ENCODE peak calls at places on chromosomes 16 and 17, in nine cellular contexts. One of them, this sample, is unnamed.

GRCh38 chr16:29877266-29877961 is 14.4 kb upstream of the CDIPT start:
- DNase-seq in endodermal cell: peak; percentile 100
- DNase-seq in activated CD4-positive, alpha-beta T cell treated with anti-CD3 and anti-CD28 coated beads for 24 hours: no peak
- DNase-seq in aorta: no peak
- DNase-seq in A172: peak; percentile 55
- DNase-seq in GF-D8: no peak
- DNase-seq in NCI-H2107: no peak
- DNase-seq in iPS DF 6.9: peak; percentile 100
- DNase-seq in uterus: no peak
- DNase-seq in this sample: no peak

GRCh38 chr17:67671492-67671891 is 46.2 kb upstream of the NOL11 start:
- DNase-seq in endodermal cell: no peak
- DNase-seq in activated CD4-positive, alpha-beta T cell treated with anti-CD3 and anti-CD28 coated beads for 24 hours: no peak
- DNase-seq in aorta: no peak
- DNase-seq in A172: no peak
- DNase-seq in GF-D8: no peak
- DNase-seq in NCI-H2107: no peak
- DNase-seq in iPS DF 6.9: no peak
- DNase-seq in uterus: no peak
- DNase-seq in this sample: no peak

GRCh38 chr16:970379-970765 is 412 bp downstream of the LMF1 start:
- DNase-seq in endodermal cell: no peak
- DNase-seq in activated CD4-positive, alpha-beta T cell treated with anti-CD3 and anti-CD28 coated beads for 24 hours: no peak
- DNase-seq in aorta: no peak
- DNase-seq in A172: no peak
- DNase-seq in GF-D8: no peak
- DNase-seq in NCI-H2107: no peak
- DNase-seq in iPS DF 6.9: no peak
- DNase-seq in uterus: no peak
- DNase-seq in this sample: no peak

GRCh38 chr16:4277987-4278513 is 5.2 kb upstream of the TFAP4 start:
- DNase-seq in endodermal cell: no peak
- DNase-seq in activated CD4-positive, alpha-beta T cell treated with anti-CD3 and anti-CD28 coated beads for 24 hours: no peak
- DNase-seq in aorta: no peak
- DNase-seq in A172: no peak
- DNase-seq in GF-D8: no peak
- DNase-seq in NCI-H2107: no peak
- DNase-seq in iPS DF 6.9: no peak
- DNase-seq in uterus: no peak
- DNase-seq in this sample: no peak

GRCh38 chr17:18140648-18141047 is 32.1 kb downstream of the MYO15A start:
- DNase-seq in endodermal cell: no peak
- DNase-seq in activated CD4-positive, alpha-beta T cell treated with anti-CD3 and anti-CD28 coated beads for 24 hours: no peak
- DNase-seq in aorta: no peak
- DNase-seq in A172: no peak
- DNase-seq in GF-D8: no peak
- DNase-seq in NCI-H2107: no peak
- DNase-seq in iPS DF 6.9: no peak
- DNase-seq in uterus: no peak
- DNase-seq in this sample: no peak

GRCh38 chr17:74437702-74438101 is 5.8 kb downstream of the GPRC5C start:
- DNase-seq in endodermal cell: peak; percentile 79
- DNase-seq in activated CD4-positive, alpha-beta T cell treated with anti-CD3 and anti-CD28 coated beads for 24 hours: no peak
- DNase-seq in aorta: no peak
- DNase-seq in A172: no peak
- DNase-seq in GF-D8: no peak
- DNase-seq in NCI-H2107: no peak
- DNase-seq in iPS DF 6.9: no peak
- DNase-seq in uterus: no peak
- DNase-seq in this sample: no peak

GRCh38 chr16:82045471-82046178 is 10.6 kb downstream of the HSD17B2 start:
- DNase-seq in endodermal cell: no peak
- DNase-seq in activated CD4-positive, alpha-beta T cell treated with anti-CD3 and anti-CD28 coated beads for 24 hours: no peak
- DNase-seq in aorta: no peak
- DNase-seq in A172: no peak
- DNase-seq in GF-D8: no peak
- DNase-seq in NCI-H2107: no peak
- DNase-seq in iPS DF 6.9: no peak
- DNase-seq in uterus: no peak
- DNase-seq in this sample: no peak

GRCh38 chr17:69508814-69509213 is 94.3 kb downstream of the MAP2K6 start:
- DNase-seq in endodermal cell: no peak
- DNase-seq in activated CD4-positive, alpha-beta T cell treated with anti-CD3 and anti-CD28 coated beads for 24 hours: no peak
- DNase-seq in aorta: no peak
- DNase-seq in A172: no peak
- DNase-seq in GF-D8: no peak
- DNase-seq in NCI-H2107: no peak
- DNase-seq in iPS DF 6.9: no peak
- DNase-seq in uterus: no peak
- DNase-seq in this sample: no peak

GRCh38 chr17:78278139-78278741 is 46.8 kb downstream of the TMEM235 start:
- DNase-seq in endodermal cell: peak; percentile 95
- DNase-seq in activated CD4-positive, alpha-beta T cell treated with anti-CD3 and anti-CD28 coated beads for 24 hours: no peak
- DNase-seq in aorta: no peak
- DNase-seq in A172: no peak
- DNase-seq in GF-D8: no peak
- DNase-seq in NCI-H2107: no peak
- DNase-seq in iPS DF 6.9: no peak
- DNase-seq in uterus: no peak
- DNase-seq in this sample: no peak

GRCh38 chr17:63332286-63332685 is 113.8 kb downstream of the CYB561 start:
- DNase-seq in endodermal cell: no peak
- DNase-seq in activated CD4-positive, alpha-beta T cell treated with anti-CD3 and anti-CD28 coated beads for 24 hours: no peak
- DNase-seq in aorta: no peak
- DNase-seq in A172: no peak
- DNase-seq in GF-D8: no peak
- DNase-seq in NCI-H2107: no peak
- DNase-seq in iPS DF 6.9: no peak
- DNase-seq in uterus: no peak
- DNase-seq in this sample: no peak

GRCh38 chr17:81491761-81492160 is 20.8 kb downstream of the ACTG1 start:
- DNase-seq in endodermal cell: no peak
- DNase-seq in activated CD4-positive, alpha-beta T cell treated with anti-CD3 and anti-CD28 coated beads for 24 hours: no peak
- DNase-seq in aorta: no peak
- DNase-seq in A172: no peak
- DNase-seq in GF-D8: no peak
- DNase-seq in NCI-H2107: no peak
- DNase-seq in iPS DF 6.9: no peak
- DNase-seq in uterus: no peak
- DNase-seq in this sample: no peak

GRCh38 chr16:30787613-30788378 is 791 bp upstream of the ZNF629 start:
- DNase-seq in endodermal cell: peak; percentile 36
- DNase-seq in activated CD4-positive, alpha-beta T cell treated with anti-CD3 and anti-CD28 coated beads for 24 hours: no peak
- DNase-seq in aorta: no peak
- DNase-seq in A172: no peak
- DNase-seq in GF-D8: no peak
- DNase-seq in NCI-H2107: no peak
- DNase-seq in iPS DF 6.9: no peak
- DNase-seq in uterus: no peak
- DNase-seq in this sample: no peak

GRCh38 chr16:68361485-68361884 is 50.7 kb downstream of the PRMT7 start:
- DNase-seq in endodermal cell: peak; percentile 52
- DNase-seq in activated CD4-positive, alpha-beta T cell treated with anti-CD3 and anti-CD28 coated beads for 24 hours: no peak
- DNase-seq in aorta: no peak
- DNase-seq in A172: no peak
- DNase-seq in GF-D8: no peak
- DNase-seq in NCI-H2107: no peak
- DNase-seq in iPS DF 6.9: no peak
- DNase-seq in uterus: peak; percentile 27
- DNase-seq in this sample: no peak

GRCh38 chr16:30166202-30166902 is 17.1 kb upstream of the CORO1A start:
- DNase-seq in endodermal cell: no peak
- DNase-seq in activated CD4-positive, alpha-beta T cell treated with anti-CD3 and anti-CD28 coated beads for 24 hours: no peak
- DNase-seq in aorta: no peak
- DNase-seq in A172: no peak
- DNase-seq in GF-D8: peak; percentile 94
- DNase-seq in NCI-H2107: no peak
- DNase-seq in iPS DF 6.9: no peak
- DNase-seq in uterus: no peak
- DNase-seq in this sample: no peak

GRCh38 chr16:534089-534635 is 6.7 kb downstream of the CAPN15 start:
- DNase-seq in endodermal cell: no peak
- DNase-seq in activated CD4-positive, alpha-beta T cell treated with anti-CD3 and anti-CD28 coated beads for 24 hours: no peak
- DNase-seq in aorta: no peak
- DNase-seq in A172: peak; percentile 15
- DNase-seq in GF-D8: no peak
- DNase-seq in NCI-H2107: no peak
- DNase-seq in iPS DF 6.9: no peak
- DNase-seq in uterus: no peak
- DNase-seq in this sample: no peak

GRCh38 chr17:19332371-19333131 is 30.0 kb downstream of the B9D1 start:
- DNase-seq in endodermal cell: no peak
- DNase-seq in activated CD4-positive, alpha-beta T cell treated with anti-CD3 and anti-CD28 coated beads for 24 hours: no peak
- DNase-seq in aorta: no peak
- DNase-seq in A172: no peak
- DNase-seq in GF-D8: no peak
- DNase-seq in NCI-H2107: no peak
- DNase-seq in iPS DF 6.9: no peak
- DNase-seq in uterus: no peak
- DNase-seq in this sample: no peak

GRCh38 chr17:74467221-74467951 is 952 bp downstream of the CD300A start:
- DNase-seq in endodermal cell: no peak
- DNase-seq in activated CD4-positive, alpha-beta T cell treated with anti-CD3 and anti-CD28 coated beads for 24 hours: no peak
- DNase-seq in aorta: peak; percentile 65
- DNase-seq in A172: no peak
- DNase-seq in GF-D8: no peak
- DNase-seq in NCI-H2107: no peak
- DNase-seq in iPS DF 6.9: no peak
- DNase-seq in uterus: no peak
- DNase-seq in this sample: no peak

GRCh38 chr17:15395091-15395490 is 53.7 kb upstream of the TEKT3 start:
- DNase-seq in endodermal cell: no peak
- DNase-seq in activated CD4-positive, alpha-beta T cell treated with anti-CD3 and anti-CD28 coated beads for 24 hours: no peak
- DNase-seq in aorta: no peak
- DNase-seq in A172: no peak
- DNase-seq in GF-D8: no peak
- DNase-seq in NCI-H2107: no peak
- DNase-seq in iPS DF 6.9: no peak
- DNase-seq in uterus: no peak
- DNase-seq in this sample: no peak

GRCh38 chr17:50151041-50151936 is 812 bp upstream of the PPP1R9B start:
- DNase-seq in endodermal cell: peak; percentile 99
- DNase-seq in activated CD4-positive, alpha-beta T cell treated with anti-CD3 and anti-CD28 coated beads for 24 hours: peak; percentile 77
- DNase-seq in aorta: peak; percentile 96
- DNase-seq in A172: peak; percentile 85
- DNase-seq in GF-D8: peak; percentile 61
- DNase-seq in NCI-H2107: peak; percentile 72
- DNase-seq in iPS DF 6.9: no peak
- DNase-seq in uterus: peak; percentile 91
- DNase-seq in this sample: no peak

GRCh38 chr16:89798832-89799370 is 17.5 kb downstream of the FANCA start:
- DNase-seq in endodermal cell: no peak
- DNase-seq in activated CD4-positive, alpha-beta T cell treated with anti-CD3 and anti-CD28 coated beads for 24 hours: no peak
- DNase-seq in aorta: no peak
- DNase-seq in A172: no peak
- DNase-seq in GF-D8: no peak
- DNase-seq in NCI-H2107: no peak
- DNase-seq in iPS DF 6.9: no peak
- DNase-seq in uterus: no peak
- DNase-seq in this sample: no peak

GRCh38 chr17:17810374-17811248 is 26.2 kb downstream of the SREBF1 start:
- DNase-seq in endodermal cell: peak; percentile 88
- DNase-seq in activated CD4-positive, alpha-beta T cell treated with anti-CD3 and anti-CD28 coated beads for 24 hours: no peak
- DNase-seq in aorta: no peak
- DNase-seq in A172: no peak
- DNase-seq in GF-D8: no peak
- DNase-seq in NCI-H2107: no peak
- DNase-seq in iPS DF 6.9: no peak
- DNase-seq in uterus: peak; percentile 69
- DNase-seq in this sample: no peak

GRCh38 chr16:88681709-88682451 is 4.4 kb downstream of the SNAI3 start:
- DNase-seq in endodermal cell: no peak
- DNase-seq in activated CD4-positive, alpha-beta T cell treated with anti-CD3 and anti-CD28 coated beads for 24 hours: no peak
- DNase-seq in aorta: peak; percentile 86
- DNase-seq in A172: no peak
- DNase-seq in GF-D8: peak; percentile 80
- DNase-seq in NCI-H2107: no peak
- DNase-seq in iPS DF 6.9: no peak
- DNase-seq in uterus: no peak
- DNase-seq in this sample: no peak

GRCh38 chr17:40355123-40355803 is 9.3 kb downstream of the GJD3 start:
- DNase-seq in endodermal cell: peak; percentile 100
- DNase-seq in activated CD4-positive, alpha-beta T cell treated with anti-CD3 and anti-CD28 coated beads for 24 hours: peak; percentile 78
- DNase-seq in aorta: peak; percentile 81
- DNase-seq in A172: peak; percentile 44
- DNase-seq in GF-D8: peak; percentile 10
- DNase-seq in NCI-H2107: no peak
- DNase-seq in iPS DF 6.9: no peak
- DNase-seq in uterus: peak; percentile 86
- DNase-seq in this sample: no peak

GRCh38 chr17:8125947-8126305 is 2.0 kb upstream of the HES7 start:
- DNase-seq in endodermal cell: peak; percentile 88
- DNase-seq in activated CD4-positive, alpha-beta T cell treated with anti-CD3 and anti-CD28 coated beads for 24 hours: no peak
- DNase-seq in aorta: no peak
- DNase-seq in A172: peak; percentile 18
- DNase-seq in GF-D8: no peak
- DNase-seq in NCI-H2107: no peak
- DNase-seq in iPS DF 6.9: no peak
- DNase-seq in uterus: no peak
- DNase-seq in this sample: no peak

GRCh38 chr16:31253642-31254045 is 6.1 kb upstream of the ITGAM start:
- DNase-seq in endodermal cell: no peak
- DNase-seq in activated CD4-positive, alpha-beta T cell treated with anti-CD3 and anti-CD28 coated beads for 24 hours: no peak
- DNase-seq in aorta: peak; percentile 64
- DNase-seq in A172: peak; percentile 28
- DNase-seq in GF-D8: peak; percentile 94
- DNase-seq in NCI-H2107: no peak
- DNase-seq in iPS DF 6.9: no peak
- DNase-seq in uterus: no peak
- DNase-seq in this sample: no peak

GRCh38 chr16:66511615-66512500 is 38.1 kb downstream of the TK2 start:
- DNase-seq in endodermal cell: peak; percentile 85
- DNase-seq in activated CD4-positive, alpha-beta T cell treated with anti-CD3 and anti-CD28 coated beads for 24 hours: no peak
- DNase-seq in aorta: no peak
- DNase-seq in A172: peak; percentile 83
- DNase-seq in GF-D8: no peak
- DNase-seq in NCI-H2107: no peak
- DNase-seq in iPS DF 6.9: no peak
- DNase-seq in uterus: no peak
- DNase-seq in this sample: no peak

GRCh38 chr16:7921360-7921759 is 588.7 kb downstream of the RBFOX1 start:
- DNase-seq in endodermal cell: peak; percentile 43
- DNase-seq in activated CD4-positive, alpha-beta T cell treated with anti-CD3 and anti-CD28 coated beads for 24 hours: no peak
- DNase-seq in aorta: no peak
- DNase-seq in A172: no peak
- DNase-seq in GF-D8: no peak
- DNase-seq in NCI-H2107: no peak
- DNase-seq in iPS DF 6.9: no peak
- DNase-seq in uterus: no peak
- DNase-seq in this sample: no peak

GRCh38 chr17:49494937-49495841 is at the start of gene NGFR:
- DNase-seq in endodermal cell: peak; percentile 87
- DNase-seq in activated CD4-positive, alpha-beta T cell treated with anti-CD3 and anti-CD28 coated beads for 24 hours: no peak
- DNase-seq in aorta: no peak
- DNase-seq in A172: no peak
- DNase-seq in GF-D8: no peak
- DNase-seq in NCI-H2107: no peak
- DNase-seq in iPS DF 6.9: no peak
- DNase-seq in uterus: peak; percentile 74
- DNase-seq in this sample: no peak

GRCh38 chr17:66983414-66984021 is 19.0 kb downstream of the CACNG4 start:
- DNase-seq in endodermal cell: no peak
- DNase-seq in activated CD4-positive, alpha-beta T cell treated with anti-CD3 and anti-CD28 coated beads for 24 hours: no peak
- DNase-seq in aorta: no peak
- DNase-seq in A172: no peak
- DNase-seq in GF-D8: no peak
- DNase-seq in NCI-H2107: no peak
- DNase-seq in iPS DF 6.9: no peak
- DNase-seq in uterus: no peak
- DNase-seq in this sample: no peak

GRCh38 chr17:37801131-37801530 is 56.3 kb upstream of the HNF1B start:
- DNase-seq in endodermal cell: no peak
- DNase-seq in activated CD4-positive, alpha-beta T cell treated with anti-CD3 and anti-CD28 coated beads for 24 hours: no peak
- DNase-seq in aorta: no peak
- DNase-seq in A172: no peak
- DNase-seq in GF-D8: no peak
- DNase-seq in NCI-H2107: no peak
- DNase-seq in iPS DF 6.9: no peak
- DNase-seq in uterus: no peak
- DNase-seq in this sample: no peak

GRCh38 chr16:24253192-24253591 is 2.9 kb upstream of the CACNG3 start:
- DNase-seq in endodermal cell: peak; percentile 81
- DNase-seq in activated CD4-positive, alpha-beta T cell treated with anti-CD3 and anti-CD28 coated beads for 24 hours: peak; percentile 17
- DNase-seq in aorta: no peak
- DNase-seq in A172: no peak
- DNase-seq in GF-D8: no peak
- DNase-seq in NCI-H2107: peak; percentile 1
- DNase-seq in iPS DF 6.9: peak; percentile 68
- DNase-seq in uterus: no peak
- DNase-seq in this sample: no peak

This sample was measured in NCI-H1417 treated with DMSO at 0.1 percent for 48 hours.